ENCODE peak calls at places on chromosomes 6 and 20, in nine cellular contexts. One of them, this sample, is unnamed.

GRCh38 chr20:1185316-1185741 is 548 bp upstream of the TMEM74B start:
- DNase-seq in suprapubic skin: no peak
- DNase-seq in esophagus muscularis mucosa: no peak
- DNase-seq in GM12878: no peak
- DNase-seq in A549: peak
- DNase-seq in IMR-90: no peak
- DNase-seq in K562: peak
- DNase-seq in ovary: no peak
- DNase-seq in HCT116: no peak
- DNase-seq in this sample: no peak

GRCh38 chr6:105484238-105485161 is 81.6 kb upstream of the PREP start:
- DNase-seq in esophagus muscularis mucosa: no peak
- DNase-seq in K562: peak
- DNase-seq in GM12878: no peak
- DNase-seq in HCT116: peak
- DNase-seq in A549: peak
- DNase-seq in ovary: no peak
- DNase-seq in IMR-90: peak
- DNase-seq in suprapubic skin: no peak
- DNase-seq in this sample: no peak

GRCh38 chr6:27275025-27275956 is 27.8 kb downstream of the PRSS16 start:
- DNase-seq in esophagus muscularis mucosa: no peak
- DNase-seq in suprapubic skin: no peak
- DNase-seq in IMR-90: no peak
- DNase-seq in GM12878: no peak
- DNase-seq in ovary: no peak
- DNase-seq in HCT116: peak
- DNase-seq in A549: no peak
- DNase-seq in K562: peak
- DNase-seq in this sample: no peak

GRCh38 chr6:153980176-153980575 is 58.9 kb upstream of the OPRM1 start:
- DNase-seq in esophagus muscularis mucosa: no peak
- DNase-seq in A549: no peak
- DNase-seq in IMR-90: no peak
- DNase-seq in suprapubic skin: no peak
- DNase-seq in HCT116: no peak
- DNase-seq in K562: no peak
- DNase-seq in GM12878: no peak
- DNase-seq in ovary: no peak
- DNase-seq in this sample: no peak

GRCh38 chr6:166473886-166474596 is 91.3 kb upstream of the MPC1 start:
- DNase-seq in ovary: no peak
- DNase-seq in A549: no peak
- DNase-seq in IMR-90: no peak
- DNase-seq in K562: no peak
- DNase-seq in HCT116: no peak
- DNase-seq in esophagus muscularis mucosa: no peak
- DNase-seq in GM12878: no peak
- DNase-seq in suprapubic skin: no peak
- DNase-seq in this sample: no peak

GRCh38 chr6:137791281-137792159 is 75.5 kb upstream of the TNFAIP3 start:
- DNase-seq in A549: no peak
- DNase-seq in suprapubic skin: no peak
- DNase-seq in HCT116: no peak
- DNase-seq in ovary: no peak
- DNase-seq in GM12878: no peak
- DNase-seq in IMR-90: no peak
- DNase-seq in K562: no peak
- DNase-seq in esophagus muscularis mucosa: no peak
- DNase-seq in this sample: no peak

GRCh38 chr20:2276015-2276414 is 19.8 kb upstream of the TGM3 start:
- DNase-seq in IMR-90: no peak
- DNase-seq in GM12878: no peak
- DNase-seq in A549: no peak
- DNase-seq in HCT116: no peak
- DNase-seq in suprapubic skin: no peak
- DNase-seq in ovary: no peak
- DNase-seq in esophagus muscularis mucosa: no peak
- DNase-seq in K562: no peak
- DNase-seq in this sample: no peak

GRCh38 chr6:85490516-85491248 is 40.8 kb downstream of the NT5E start:
- DNase-seq in GM12878: no peak
- DNase-seq in A549: no peak
- DNase-seq in esophagus muscularis mucosa: no peak
- DNase-seq in HCT116: peak
- DNase-seq in ovary: no peak
- DNase-seq in IMR-90: peak
- DNase-seq in K562: no peak
- DNase-seq in suprapubic skin: no peak
- DNase-seq in this sample: no peak

GRCh38 chr20:17674722-17675518 is 7.1 kb downstream of the RRBP1 start:
- DNase-seq in suprapubic skin: peak
- DNase-seq in IMR-90: peak
- DNase-seq in A549: no peak
- DNase-seq in HCT116: no peak
- DNase-seq in esophagus muscularis mucosa: no peak
- DNase-seq in K562: no peak
- DNase-seq in ovary: no peak
- DNase-seq in GM12878: no peak
- DNase-seq in this sample: no peak

GRCh38 chr20:5073154-5074049 is 46.4 kb downstream of the PCNA start:
- DNase-seq in GM12878: no peak
- DNase-seq in K562: no peak
- DNase-seq in esophagus muscularis mucosa: no peak
- DNase-seq in ovary: peak
- DNase-seq in IMR-90: peak
- DNase-seq in HCT116: peak
- DNase-seq in A549: peak
- DNase-seq in suprapubic skin: peak
- DNase-seq in this sample: peak

GRCh38 chr6:169424821-169425240 is 171.2 kb upstream of the THBS2 start:
- DNase-seq in suprapubic skin: no peak
- DNase-seq in esophagus muscularis mucosa: no peak
- DNase-seq in HCT116: no peak
- DNase-seq in K562: no peak
- DNase-seq in GM12878: no peak
- DNase-seq in IMR-90: peak
- DNase-seq in A549: no peak
- DNase-seq in ovary: peak
- DNase-seq in this sample: no peak

GRCh38 chr6:169417101-169417500 is 163.5 kb upstream of the THBS2 start:
- DNase-seq in K562: no peak
- DNase-seq in esophagus muscularis mucosa: no peak
- DNase-seq in IMR-90: no peak
- DNase-seq in HCT116: no peak
- DNase-seq in suprapubic skin: no peak
- DNase-seq in ovary: no peak
- DNase-seq in A549: no peak
- DNase-seq in GM12878: no peak
- DNase-seq in this sample: no peak

GRCh38 chr6:169424149-169424804 is 170.6 kb upstream of the THBS2 start:
- DNase-seq in IMR-90: no peak
- DNase-seq in GM12878: no peak
- DNase-seq in A549: no peak
- DNase-seq in HCT116: no peak
- DNase-seq in ovary: no peak
- DNase-seq in suprapubic skin: no peak
- DNase-seq in esophagus muscularis mucosa: no peak
- DNase-seq in K562: no peak
- DNase-seq in this sample: no peak

GRCh38 chr6:169421890-169422289 is 168.2 kb upstream of the THBS2 start:
- DNase-seq in K562: no peak
- DNase-seq in HCT116: no peak
- DNase-seq in ovary: no peak
- DNase-seq in esophagus muscularis mucosa: no peak
- DNase-seq in GM12878: no peak
- DNase-seq in suprapubic skin: no peak
- DNase-seq in A549: no peak
- DNase-seq in IMR-90: no peak
- DNase-seq in this sample: no peak

DNA sequence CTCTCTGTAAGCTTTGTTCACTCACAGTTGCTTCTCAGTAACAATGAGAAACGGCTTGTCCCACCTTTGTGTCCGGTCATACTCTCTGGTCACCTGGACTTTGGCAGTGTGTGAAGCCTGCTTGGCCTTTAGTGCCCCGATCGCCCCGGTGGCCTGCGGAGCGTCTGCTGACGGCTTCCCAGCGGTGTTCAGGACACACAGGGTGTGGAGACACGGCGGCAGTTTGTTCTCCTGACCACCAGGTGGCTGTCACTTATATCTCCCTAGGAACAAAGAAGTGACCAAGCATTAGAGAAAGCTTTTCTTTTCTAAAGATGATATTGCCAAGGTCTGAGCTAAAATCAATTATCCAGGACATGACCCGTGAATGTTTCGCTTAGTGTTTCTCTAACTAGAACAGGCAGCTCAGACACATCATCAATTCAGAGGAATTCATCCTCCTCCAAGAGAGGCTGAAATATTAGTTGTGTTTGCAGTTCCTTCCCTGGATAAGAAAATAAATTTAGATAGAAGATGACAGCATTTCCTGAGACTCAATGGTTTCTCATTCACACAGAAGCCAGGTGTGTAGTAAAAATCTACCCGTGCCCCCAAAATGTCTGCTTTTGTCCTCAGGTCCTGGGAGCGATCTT is 167.4 kb upstream of the THBS2 start:
- DNase-seq in A549: no peak
- DNase-seq in esophagus muscularis mucosa: no peak
- DNase-seq in GM12878: no peak
- DNase-seq in IMR-90: peak
- DNase-seq in HCT116: peak
- DNase-seq in ovary: no peak
- DNase-seq in suprapubic skin: no peak
- DNase-seq in K562: peak
- DNase-seq in this sample: no peak
- TF ChIP-seq CTCF in A549: no peak
- TF ChIP-seq CTCF in esophagus muscularis mucosa: peak
- TF ChIP-seq CTCF in GM12878: no peak
- TF ChIP-seq CTCF in IMR-90: peak
- TF ChIP-seq CTCF in HCT116: peak
- TF ChIP-seq CTCF in ovary: no peak
- TF ChIP-seq CTCF in suprapubic skin: no peak
- TF ChIP-seq CTCF in K562: peak
- TF ChIP-seq CTCF in this sample: peak

GRCh38 chr6:155395339-155395738 is 60.3 kb downstream of the NOX3 start:
- DNase-seq in IMR-90: no peak
- DNase-seq in GM12878: no peak
- DNase-seq in HCT116: no peak
- DNase-seq in suprapubic skin: no peak
- DNase-seq in K562: no peak
- DNase-seq in ovary: no peak
- DNase-seq in esophagus muscularis mucosa: no peak
- DNase-seq in A549: no peak
- DNase-seq in this sample: no peak
- TF ChIP-seq POLR2A in IMR-90: no peak
- TF ChIP-seq POLR2A in GM12878: no peak
- TF ChIP-seq POLR2A in HCT116: no peak
- TF ChIP-seq POLR2A in suprapubic skin: no peak
- TF ChIP-seq POLR2A in K562: no peak
- TF ChIP-seq POLR2A in ovary: no peak
- TF ChIP-seq POLR2A in esophagus muscularis mucosa: no peak
- TF ChIP-seq POLR2A in A549: no peak
- TF ChIP-seq POLR2A in this sample: no peak

DNA sequence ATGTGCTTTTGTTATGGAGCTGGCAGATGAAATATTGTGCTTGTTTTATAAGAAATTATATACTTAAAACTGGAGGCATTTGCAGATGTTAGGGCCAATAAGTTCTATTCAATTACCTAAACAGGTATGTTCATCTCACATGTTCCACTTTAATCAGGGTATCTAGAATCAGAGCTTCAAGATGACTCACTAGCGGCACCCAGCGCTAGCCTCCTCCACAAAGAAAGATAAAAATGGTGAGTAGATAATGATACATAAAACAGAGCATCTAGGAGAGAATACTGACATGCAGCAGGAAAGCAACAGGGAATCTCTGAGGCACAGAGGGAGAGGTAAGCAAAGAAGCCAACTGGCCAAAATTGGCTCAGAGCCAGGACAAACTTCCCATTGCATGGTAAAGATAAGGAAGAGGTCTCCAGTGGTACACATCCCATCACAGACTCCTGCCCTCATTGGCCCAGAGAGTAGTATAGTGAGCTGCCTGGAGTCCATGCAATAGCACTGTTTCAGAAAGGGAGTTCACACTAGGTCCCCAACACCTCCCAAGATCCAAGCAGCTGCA is 200.7 kb upstream of the SPTLC3 start:
- DNase-seq in K562: no peak
- DNase-seq in GM12878: no peak
- DNase-seq in suprapubic skin: no peak
- DNase-seq in IMR-90: no peak
- DNase-seq in ovary: no peak
- DNase-seq in A549: no peak
- DNase-seq in esophagus muscularis mucosa: no peak
- DNase-seq in HCT116: no peak
- DNase-seq in this sample: no peak
- TF ChIP-seq CTCF in K562: no peak
- TF ChIP-seq CTCF in GM12878: no peak
- TF ChIP-seq CTCF in suprapubic skin: no peak
- TF ChIP-seq CTCF in IMR-90: no peak
- TF ChIP-seq CTCF in ovary: no peak
- TF ChIP-seq CTCF in A549: no peak
- TF ChIP-seq CTCF in esophagus muscularis mucosa: no peak
- TF ChIP-seq CTCF in HCT116: no peak
- TF ChIP-seq CTCF in this sample: no peak

DNA sequence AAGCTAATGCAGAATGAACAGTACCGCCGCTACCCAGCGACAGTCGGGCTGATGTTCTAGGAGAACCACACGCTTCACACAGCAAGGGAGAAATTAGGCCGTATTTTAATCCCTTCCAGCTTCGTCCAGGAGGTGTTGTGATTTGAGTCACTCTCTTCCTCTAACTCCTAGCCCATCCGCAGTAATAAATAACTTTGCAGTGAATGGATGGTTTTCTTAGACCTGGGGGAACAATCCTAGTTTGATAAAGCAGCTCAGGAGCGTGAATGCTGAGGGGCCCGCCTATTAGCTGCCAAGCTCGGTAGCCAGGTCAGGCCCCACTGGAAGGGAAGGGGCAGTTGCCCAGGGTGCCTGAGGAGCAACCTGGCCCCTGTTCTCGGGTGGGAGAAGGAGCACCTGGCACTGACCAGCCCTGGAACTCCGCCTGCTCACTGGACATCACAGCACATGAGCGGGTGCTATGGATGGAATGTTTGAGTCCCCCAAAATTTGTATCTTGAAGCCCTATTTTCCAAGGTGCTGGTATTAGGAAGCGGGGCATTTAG is 146.0 kb upstream of the AFDN start:
- DNase-seq in ovary: no peak
- DNase-seq in IMR-90: no peak
- DNase-seq in HCT116: no peak
- DNase-seq in esophagus muscularis mucosa: no peak
- DNase-seq in A549: no peak
- DNase-seq in suprapubic skin: peak
- DNase-seq in K562: no peak
- DNase-seq in GM12878: no peak
- DNase-seq in this sample: no peak
- TF ChIP-seq POLR2A in ovary: no peak
- TF ChIP-seq POLR2A in IMR-90: no peak
- TF ChIP-seq POLR2A in HCT116: no peak
- TF ChIP-seq POLR2A in esophagus muscularis mucosa: no peak
- TF ChIP-seq POLR2A in A549: no peak
- TF ChIP-seq POLR2A in suprapubic skin: no peak
- TF ChIP-seq POLR2A in K562: no peak
- TF ChIP-seq POLR2A in GM12878: no peak
- TF ChIP-seq POLR2A in this sample: no peak

This sample was measured in right lobe of liver.